ENCODE peak calls at places on chromosomes 16 and 17, in five cellular contexts. One of them, this sample, is unnamed.

GRCh38 chr17:61970030-61970429 is 42.2 kb upstream of the INTS2 start:
- DNase-seq in lung: no peak
- DNase-seq in psoas muscle: no peak
- DNase-seq in choroid plexus epithelial cell: no peak
- DNase-seq in GM23248: no peak
- DNase-seq in this sample: no peak

GRCh38 chr16:28210979-28211505 is 723 bp downstream of the XPO6 start:
- DNase-seq in lung: peak
- DNase-seq in psoas muscle: peak
- DNase-seq in choroid plexus epithelial cell: peak
- DNase-seq in GM23248: peak
- DNase-seq in this sample: peak

GRCh38 chr17:40060887-40061480 is 1.8 kb upstream of the THRA start:
- DNase-seq in lung: no peak
- DNase-seq in psoas muscle: no peak
- DNase-seq in choroid plexus epithelial cell: no peak
- DNase-seq in GM23248: no peak
- DNase-seq in this sample: peak

GRCh38 chr17:358491-359133 is 6.0 kb upstream of the RPH3AL start:
- DNase-seq in lung: no peak
- DNase-seq in psoas muscle: no peak
- DNase-seq in choroid plexus epithelial cell: no peak
- DNase-seq in GM23248: no peak
- DNase-seq in this sample: no peak

GRCh38 chr17:47694818-47695663 is 1.1 kb downstream of the TBKBP1 start:
- DNase-seq in lung: peak
- DNase-seq in psoas muscle: peak
- DNase-seq in choroid plexus epithelial cell: peak
- DNase-seq in GM23248: peak
- DNase-seq in this sample: peak

GRCh38 chr16:17776465-17776864 is 305.7 kb upstream of the XYLT1 start:
- DNase-seq in lung: no peak
- DNase-seq in psoas muscle: no peak
- DNase-seq in choroid plexus epithelial cell: no peak
- DNase-seq in GM23248: no peak
- DNase-seq in this sample: no peak

GRCh38 chr17:4900231-4901107 is 1.1 kb downstream of the C17orf107 start:
- DNase-seq in lung: no peak
- DNase-seq in psoas muscle: peak
- DNase-seq in choroid plexus epithelial cell: no peak
- DNase-seq in GM23248: no peak
- DNase-seq in this sample: no peak

GRCh38 chr16:4297480-4297879 is 18.4 kb upstream of the GLIS2 start:
- DNase-seq in lung: no peak
- DNase-seq in psoas muscle: no peak
- DNase-seq in choroid plexus epithelial cell: no peak
- DNase-seq in GM23248: no peak
- DNase-seq in this sample: no peak

GRCh38 chr16:28317040-28317880 is 24.9 kb downstream of the SBK1 start:
- DNase-seq in lung: peak
- DNase-seq in psoas muscle: peak
- DNase-seq in choroid plexus epithelial cell: peak
- DNase-seq in GM23248: peak
- DNase-seq in this sample: peak

GRCh38 chr16:85998868-85999729 is 100.1 kb downstream of the IRF8 start:
- DNase-seq in lung: no peak
- DNase-seq in psoas muscle: no peak
- DNase-seq in choroid plexus epithelial cell: no peak
- DNase-seq in GM23248: no peak
- DNase-seq in this sample: no peak

GRCh38 chr16:72947379-72948237 is 100.3 kb downstream of the ZFHX3 start:
- DNase-seq in lung: no peak
- DNase-seq in psoas muscle: peak
- DNase-seq in choroid plexus epithelial cell: no peak
- DNase-seq in GM23248: peak
- DNase-seq in this sample: no peak

GRCh38 chr17:11944587-11944986 is 52.7 kb downstream of the ZNF18 start:
- DNase-seq in lung: no peak
- DNase-seq in psoas muscle: no peak
- DNase-seq in choroid plexus epithelial cell: no peak
- DNase-seq in GM23248: peak
- DNase-seq in this sample: no peak

GRCh38 chr16:56869513-56870270 is 4.7 kb downstream of the SLC12A3 start:
- DNase-seq in lung: peak
- DNase-seq in psoas muscle: no peak
- DNase-seq in choroid plexus epithelial cell: peak
- DNase-seq in GM23248: peak
- DNase-seq in this sample: peak

GRCh38 chr16:3346041-3346440 is 9.6 kb upstream of the OR2C1 start:
- DNase-seq in lung: no peak
- DNase-seq in psoas muscle: no peak
- DNase-seq in choroid plexus epithelial cell: no peak
- DNase-seq in GM23248: no peak
- DNase-seq in this sample: no peak

GRCh38 chr16:19393226-19394074 is 24.2 kb upstream of the TMC5 start:
- DNase-seq in lung: peak
- DNase-seq in psoas muscle: no peak
- DNase-seq in choroid plexus epithelial cell: no peak
- DNase-seq in GM23248: peak
- DNase-seq in this sample: no peak

GRCh38 chr17:79033741-79034501 is 10.0 kb downstream of the C1QTNF1 start:
- DNase-seq in lung: no peak
- DNase-seq in psoas muscle: peak
- DNase-seq in choroid plexus epithelial cell: peak
- DNase-seq in GM23248: no peak
- DNase-seq in this sample: peak

GRCh38 chr17:27762527-27763305 is 37.6 kb downstream of the NOS2 start:
- DNase-seq in lung: no peak
- DNase-seq in psoas muscle: no peak
- DNase-seq in choroid plexus epithelial cell: peak
- DNase-seq in GM23248: peak
- DNase-seq in this sample: peak

GRCh38 chr17:2750721-2751120 is 1.3 kb upstream of the CCDC92B start:
- DNase-seq in lung: no peak
- DNase-seq in psoas muscle: no peak
- DNase-seq in choroid plexus epithelial cell: no peak
- DNase-seq in GM23248: no peak
- DNase-seq in this sample: no peak

GRCh38 chr16:29862383-29862883 is 593 bp downstream of the CDIPT start:
- DNase-seq in lung: no peak
- DNase-seq in psoas muscle: no peak
- DNase-seq in choroid plexus epithelial cell: peak
- DNase-seq in GM23248: peak
- DNase-seq in this sample: no peak

GRCh38 chr17:40524243-40524965 is 23.0 kb upstream of the TNS4 start:
- DNase-seq in lung: no peak
- DNase-seq in psoas muscle: no peak
- DNase-seq in choroid plexus epithelial cell: no peak
- DNase-seq in GM23248: no peak
- DNase-seq in this sample: no peak

GRCh38 chr16:66427036-66427446 is at the start of gene BEAN1:
- DNase-seq in lung: no peak
- DNase-seq in psoas muscle: no peak
- DNase-seq in choroid plexus epithelial cell: peak
- DNase-seq in GM23248: peak
- DNase-seq in this sample: peak

GRCh38 chr16:66426112-66427035 is 721 bp upstream of the BEAN1 start:
- DNase-seq in lung: no peak
- DNase-seq in psoas muscle: no peak
- DNase-seq in choroid plexus epithelial cell: no peak
- DNase-seq in GM23248: peak
- DNase-seq in this sample: peak

GRCh38 chr16:66428682-66429251 is 1.7 kb downstream of the BEAN1 start:
- DNase-seq in lung: no peak
- DNase-seq in psoas muscle: no peak
- DNase-seq in choroid plexus epithelial cell: no peak
- DNase-seq in GM23248: no peak
- DNase-seq in this sample: no peak

GRCh38 chr16:66427871-66428681 is 981 bp downstream of the BEAN1 start:
- DNase-seq in lung: no peak
- DNase-seq in psoas muscle: no peak
- DNase-seq in choroid plexus epithelial cell: no peak
- DNase-seq in GM23248: peak
- DNase-seq in this sample: no peak

DNA sequence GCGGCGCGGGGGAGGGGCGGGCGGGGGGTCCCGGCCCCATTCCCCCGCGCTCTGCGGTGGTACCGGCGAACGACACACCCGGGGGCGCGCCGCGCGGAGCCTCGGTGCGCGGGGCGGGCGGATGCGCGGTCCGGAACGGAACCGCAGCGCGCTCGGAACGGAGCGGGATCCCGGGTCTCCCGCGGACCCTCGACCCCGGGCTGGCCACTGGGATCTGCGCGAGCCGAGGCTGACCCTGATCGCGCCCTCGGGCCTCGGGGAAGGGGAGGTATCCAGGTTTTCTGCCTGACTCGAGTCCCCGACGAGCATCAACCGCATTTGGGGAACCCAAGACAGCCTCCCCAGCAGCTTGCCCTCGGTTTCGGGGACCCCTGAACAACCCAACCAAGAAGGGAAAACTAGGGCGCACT is 361 bp downstream of the BEAN1 start:
- DNase-seq in lung: no peak
- DNase-seq in psoas muscle: no peak
- DNase-seq in choroid plexus epithelial cell: no peak
- DNase-seq in GM23248: peak
- DNase-seq in this sample: no peak
- H3K4me3 ChIP-seq in lung: no peak
- H3K4me3 ChIP-seq in psoas muscle: peak
- H3K4me3 ChIP-seq in choroid plexus epithelial cell: peak
- H3K4me3 ChIP-seq in GM23248: peak
- H3K4me3 ChIP-seq in this sample: peak

DNA sequence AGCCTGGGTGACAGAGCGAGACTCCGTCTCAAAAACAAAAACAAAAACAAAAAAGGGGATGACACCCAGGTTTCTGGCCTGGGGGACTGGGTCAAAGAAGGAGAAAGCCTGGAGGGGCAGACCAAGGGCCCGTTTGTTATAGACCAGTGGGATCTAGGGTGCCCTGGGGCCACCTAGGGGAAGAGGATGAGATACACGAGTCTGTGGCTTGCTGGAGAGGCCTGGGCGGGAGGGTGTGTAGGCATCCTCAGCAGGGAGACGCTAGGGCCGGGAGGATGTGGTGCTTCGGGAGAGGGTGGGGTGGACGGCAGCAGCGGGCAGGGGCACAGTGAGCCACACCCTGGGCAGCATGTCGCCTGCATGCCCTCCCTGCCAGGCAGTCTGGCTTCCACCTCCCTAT is 17.1 kb upstream of the CRK start:
- DNase-seq in lung: no peak
- DNase-seq in psoas muscle: no peak
- DNase-seq in choroid plexus epithelial cell: no peak
- DNase-seq in GM23248: no peak
- DNase-seq in this sample: no peak
- H3K4me3 ChIP-seq in lung: no peak
- H3K4me3 ChIP-seq in psoas muscle: no peak
- H3K4me3 ChIP-seq in choroid plexus epithelial cell: no peak
- H3K4me3 ChIP-seq in GM23248: no peak
- H3K4me3 ChIP-seq in this sample: no peak

GRCh38 chr16:1158456-1159324 is 5.8 kb downstream of the CACNA1H start:
- DNase-seq in lung: no peak
- DNase-seq in psoas muscle: peak
- DNase-seq in choroid plexus epithelial cell: no peak
- DNase-seq in GM23248: peak
- DNase-seq in this sample: peak

GRCh38 chr16:1160773-1161348 is 8.0 kb downstream of the CACNA1H start:
- DNase-seq in lung: no peak
- DNase-seq in psoas muscle: no peak
- DNase-seq in choroid plexus epithelial cell: no peak
- DNase-seq in GM23248: no peak
- DNase-seq in this sample: no peak

GRCh38 chr16:1157639-1158455 is 4.9 kb downstream of the CACNA1H start:
- DNase-seq in lung: no peak
- DNase-seq in psoas muscle: peak
- DNase-seq in choroid plexus epithelial cell: no peak
- DNase-seq in GM23248: no peak
- DNase-seq in this sample: no peak

GRCh38 chr16:1159325-1159972 is 6.5 kb downstream of the CACNA1H start:
- DNase-seq in lung: no peak
- DNase-seq in psoas muscle: no peak
- DNase-seq in choroid plexus epithelial cell: no peak
- DNase-seq in GM23248: no peak
- DNase-seq in this sample: peak

DNA sequence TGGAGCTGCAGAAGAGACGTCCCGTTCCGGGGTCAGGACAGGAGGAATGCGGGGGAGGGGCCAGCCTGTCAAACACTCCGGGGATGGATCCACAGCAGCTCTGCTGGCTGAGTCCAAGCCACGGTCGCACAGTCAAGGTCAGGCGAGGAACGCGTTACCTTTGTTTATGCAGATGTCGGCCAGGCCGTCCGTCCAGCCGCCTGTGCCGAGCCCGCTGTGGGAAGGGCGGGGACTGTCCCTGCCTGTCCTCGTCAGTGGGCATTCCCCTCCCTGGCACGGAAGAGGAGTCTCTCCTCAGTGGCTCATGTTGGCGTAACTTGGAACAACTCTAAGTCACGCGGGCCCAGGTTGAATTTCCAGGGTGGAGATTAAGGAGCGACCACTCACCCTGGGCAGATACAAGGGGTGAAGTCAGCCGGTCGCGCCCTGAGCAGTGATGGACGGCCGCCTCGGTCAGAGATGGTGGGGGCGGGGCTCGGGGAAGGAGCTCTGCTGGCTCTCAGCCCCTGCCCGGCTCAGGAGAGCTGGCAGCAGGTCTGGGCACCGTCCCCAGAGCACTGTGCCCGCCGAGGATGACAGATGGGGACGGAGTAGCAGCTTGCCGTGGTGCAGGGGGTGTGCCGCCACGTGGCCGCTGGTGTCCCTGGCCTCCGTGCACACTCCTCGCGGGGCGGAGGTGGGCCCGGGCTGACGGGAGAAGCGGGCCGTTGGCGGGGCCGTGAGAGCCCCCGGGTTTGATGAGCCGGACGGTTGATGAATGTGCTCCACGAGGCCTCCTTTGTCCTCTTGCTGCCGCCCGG is 7.3 kb downstream of the CACNA1H start:
- DNase-seq in lung: no peak
- DNase-seq in psoas muscle: peak
- DNase-seq in choroid plexus epithelial cell: peak
- DNase-seq in GM23248: no peak
- DNase-seq in this sample: peak
- H3K4me3 ChIP-seq in lung: no peak
- H3K4me3 ChIP-seq in psoas muscle: peak
- H3K4me3 ChIP-seq in choroid plexus epithelial cell: no peak
- H3K4me3 ChIP-seq in GM23248: no peak
- H3K4me3 ChIP-seq in this sample: peak

GRCh38 chr16:31868701-31869167 is 4.9 kb upstream of the ZNF267 start:
- DNase-seq in lung: peak
- DNase-seq in psoas muscle: peak
- DNase-seq in choroid plexus epithelial cell: peak
- DNase-seq in GM23248: peak
- DNase-seq in this sample: peak

GRCh38 chr16:31871510-31871909 is 2.1 kb upstream of the ZNF267 start:
- DNase-seq in lung: no peak
- DNase-seq in psoas muscle: no peak
- DNase-seq in choroid plexus epithelial cell: no peak
- DNase-seq in GM23248: no peak
- DNase-seq in this sample: no peak

GRCh38 chr16:31868164-31868563 is 5.4 kb upstream of the ZNF267 start:
- DNase-seq in lung: no peak
- DNase-seq in psoas muscle: no peak
- DNase-seq in choroid plexus epithelial cell: no peak
- DNase-seq in GM23248: no peak
- DNase-seq in this sample: no peak

GRCh38 chr16:31870809-31871208 is 2.8 kb upstream of the ZNF267 start:
- DNase-seq in lung: no peak
- DNase-seq in psoas muscle: no peak
- DNase-seq in choroid plexus epithelial cell: no peak
- DNase-seq in GM23248: no peak
- DNase-seq in this sample: no peak

GRCh38 chr16:31869511-31870201 is 4.0 kb upstream of the ZNF267 start:
- DNase-seq in lung: peak
- DNase-seq in psoas muscle: no peak
- DNase-seq in choroid plexus epithelial cell: peak
- DNase-seq in GM23248: peak
- DNase-seq in this sample: no peak
- H3K4me3 ChIP-seq in lung: no peak
- H3K4me3 ChIP-seq in psoas muscle: no peak
- H3K4me3 ChIP-seq in choroid plexus epithelial cell: no peak
- H3K4me3 ChIP-seq in GM23248: no peak
- H3K4me3 ChIP-seq in this sample: no peak

This sample was measured in SJCRH30.